ENCODE peak calls at places on chromosome X, in seven cellular contexts. One of them, this sample, is unnamed.

GRCh38 chrX:40109288-40110008 is 11.7 kb upstream of the BCOR start:
- DNase-seq in Panc1: no peak
- DNase-seq in thoracic aorta: no peak
- DNase-seq in stomach: peak; percentile 75
- DNase-seq in cardiac muscle cell: peak; percentile 72
- DNase-seq in OCI-LY7: peak; percentile 57
- DNase-seq in left ventricle myocardium inferior: peak; percentile 69
- DNase-seq in this sample: no peak

GRCh38 chrX:18047440-18047940 is 173.2 kb downstream of the BEND2 start:
- DNase-seq in Panc1: no peak
- DNase-seq in thoracic aorta: no peak
- DNase-seq in stomach: no peak
- DNase-seq in cardiac muscle cell: no peak
- DNase-seq in OCI-LY7: no peak
- DNase-seq in left ventricle myocardium inferior: no peak
- DNase-seq in this sample: no peak

GRCh38 chrX:131778269-131779218 is 234.7 kb downstream of the OR13H1 start:
- DNase-seq in Panc1: no peak
- DNase-seq in thoracic aorta: no peak
- DNase-seq in stomach: peak; percentile 77
- DNase-seq in cardiac muscle cell: no peak
- DNase-seq in OCI-LY7: no peak
- DNase-seq in left ventricle myocardium inferior: no peak
- DNase-seq in this sample: no peak

GRCh38 chrX:96906741-96907140 is 23.0 kb downstream of the RPA4 start:
- DNase-seq in Panc1: no peak
- DNase-seq in thoracic aorta: no peak
- DNase-seq in stomach: no peak
- DNase-seq in cardiac muscle cell: no peak
- DNase-seq in OCI-LY7: no peak
- DNase-seq in left ventricle myocardium inferior: no peak
- DNase-seq in this sample: no peak

GRCh38 chrX:67574696-67575095 is 30.9 kb downstream of the AR start:
- DNase-seq in Panc1: no peak
- DNase-seq in thoracic aorta: no peak
- DNase-seq in stomach: no peak
- DNase-seq in cardiac muscle cell: no peak
- DNase-seq in OCI-LY7: no peak
- DNase-seq in left ventricle myocardium inferior: no peak
- DNase-seq in this sample: no peak

GRCh38 chrX:154779261-154779660 is 16.6 kb downstream of the DKC1 start:
- DNase-seq in Panc1: no peak
- DNase-seq in thoracic aorta: no peak
- DNase-seq in stomach: no peak
- DNase-seq in cardiac muscle cell: no peak
- DNase-seq in OCI-LY7: no peak
- DNase-seq in left ventricle myocardium inferior: no peak
- DNase-seq in this sample: no peak

GRCh38 chrX:20884565-20884964 is 489.7 kb upstream of the CNKSR2 start:
- DNase-seq in Panc1: no peak
- DNase-seq in thoracic aorta: no peak
- DNase-seq in stomach: no peak
- DNase-seq in cardiac muscle cell: no peak
- DNase-seq in OCI-LY7: no peak
- DNase-seq in left ventricle myocardium inferior: no peak
- DNase-seq in this sample: no peak

GRCh38 chrX:22526339-22526738 is 253.6 kb downstream of the CBLL2 start:
- DNase-seq in Panc1: peak; percentile 8
- DNase-seq in thoracic aorta: no peak
- DNase-seq in stomach: no peak
- DNase-seq in cardiac muscle cell: no peak
- DNase-seq in OCI-LY7: no peak
- DNase-seq in left ventricle myocardium inferior: no peak
- DNase-seq in this sample: peak; percentile 83

GRCh38 chrX:132184871-132185270 is 34.4 kb downstream of the RAP2C start:
- DNase-seq in Panc1: no peak
- DNase-seq in thoracic aorta: no peak
- DNase-seq in stomach: no peak
- DNase-seq in cardiac muscle cell: no peak
- DNase-seq in OCI-LY7: no peak
- DNase-seq in left ventricle myocardium inferior: no peak
- DNase-seq in this sample: no peak

GRCh38 chrX:114985967-114986592 is 31.3 kb downstream of the IL13RA2 start:
- DNase-seq in Panc1: no peak
- DNase-seq in thoracic aorta: no peak
- DNase-seq in stomach: no peak
- DNase-seq in cardiac muscle cell: no peak
- DNase-seq in OCI-LY7: no peak
- DNase-seq in left ventricle myocardium inferior: no peak
- DNase-seq in this sample: no peak

GRCh38 chrX:105462191-105462590 is 241.7 kb upstream of the TEX13A start:
- DNase-seq in Panc1: no peak
- DNase-seq in thoracic aorta: no peak
- DNase-seq in stomach: no peak
- DNase-seq in cardiac muscle cell: no peak
- DNase-seq in OCI-LY7: no peak
- DNase-seq in left ventricle myocardium inferior: no peak
- DNase-seq in this sample: no peak

GRCh38 chrX:44922980-44923379 is 50.0 kb downstream of the KDM6A start:
- DNase-seq in Panc1: no peak
- DNase-seq in thoracic aorta: no peak
- DNase-seq in stomach: no peak
- DNase-seq in cardiac muscle cell: no peak
- DNase-seq in OCI-LY7: no peak
- DNase-seq in left ventricle myocardium inferior: no peak
- DNase-seq in this sample: no peak

GRCh38 chrX:39730671-39731389 is 366.9 kb downstream of the BCOR start:
- DNase-seq in Panc1: no peak
- DNase-seq in thoracic aorta: peak; percentile 50
- DNase-seq in stomach: peak; percentile 69
- DNase-seq in cardiac muscle cell: peak; percentile 71
- DNase-seq in OCI-LY7: peak; percentile 65
- DNase-seq in left ventricle myocardium inferior: peak; percentile 69
- DNase-seq in this sample: no peak

GRCh38 chrX:80751456-80751855 is 58.2 kb downstream of the BRWD3 start:
- DNase-seq in Panc1: no peak
- DNase-seq in thoracic aorta: no peak
- DNase-seq in stomach: no peak
- DNase-seq in cardiac muscle cell: no peak
- DNase-seq in OCI-LY7: no peak
- DNase-seq in left ventricle myocardium inferior: no peak
- DNase-seq in this sample: no peak

GRCh38 chrX:2351999-2352995 is 148.5 kb downstream of the DHRSX start:
- DNase-seq in Panc1: peak; percentile 13
- DNase-seq in thoracic aorta: no peak
- DNase-seq in stomach: no peak
- DNase-seq in cardiac muscle cell: no peak
- DNase-seq in OCI-LY7: no peak
- DNase-seq in left ventricle myocardium inferior: no peak
- DNase-seq in this sample: no peak

GRCh38 chrX:70139736-70140135 is 6.5 kb downstream of the IGBP1 start:
- DNase-seq in Panc1: no peak
- DNase-seq in thoracic aorta: no peak
- DNase-seq in stomach: no peak
- DNase-seq in cardiac muscle cell: no peak
- DNase-seq in OCI-LY7: no peak
- DNase-seq in left ventricle myocardium inferior: no peak
- DNase-seq in this sample: no peak

GRCh38 chrX:6067600-6067999 is 161.1 kb downstream of the NLGN4X start:
- DNase-seq in Panc1: no peak
- DNase-seq in thoracic aorta: no peak
- DNase-seq in stomach: no peak
- DNase-seq in cardiac muscle cell: no peak
- DNase-seq in OCI-LY7: no peak
- DNase-seq in left ventricle myocardium inferior: no peak
- DNase-seq in this sample: no peak

GRCh38 chrX:153438522-153438921 is 7.3 kb downstream of the TREX2 start:
- DNase-seq in Panc1: no peak
- DNase-seq in thoracic aorta: no peak
- DNase-seq in stomach: no peak
- DNase-seq in cardiac muscle cell: peak; percentile 43
- DNase-seq in OCI-LY7: peak; percentile 48
- DNase-seq in left ventricle myocardium inferior: no peak
- DNase-seq in this sample: no peak

GRCh38 chrX:133697656-133698055 is 282.4 kb upstream of the GPC4 start:
- DNase-seq in Panc1: no peak
- DNase-seq in thoracic aorta: no peak
- DNase-seq in stomach: no peak
- DNase-seq in cardiac muscle cell: no peak
- DNase-seq in OCI-LY7: no peak
- DNase-seq in left ventricle myocardium inferior: no peak
- DNase-seq in this sample: no peak

GRCh38 chrX:45758319-45758718 is 557.6 kb upstream of the DIPK2B start:
- DNase-seq in Panc1: no peak
- DNase-seq in thoracic aorta: no peak
- DNase-seq in stomach: no peak
- DNase-seq in cardiac muscle cell: no peak
- DNase-seq in OCI-LY7: no peak
- DNase-seq in left ventricle myocardium inferior: no peak
- DNase-seq in this sample: no peak

GRCh38 chrX:28124416-28124815 is 143.2 kb upstream of the DCAF8L1 start:
- DNase-seq in Panc1: no peak
- DNase-seq in thoracic aorta: no peak
- DNase-seq in stomach: no peak
- DNase-seq in cardiac muscle cell: no peak
- DNase-seq in OCI-LY7: no peak
- DNase-seq in left ventricle myocardium inferior: no peak
- DNase-seq in this sample: no peak

GRCh38 chrX:45596190-45596808 is 395.6 kb upstream of the DIPK2B start:
- DNase-seq in Panc1: no peak
- DNase-seq in thoracic aorta: no peak
- DNase-seq in stomach: no peak
- DNase-seq in cardiac muscle cell: no peak
- DNase-seq in OCI-LY7: no peak
- DNase-seq in left ventricle myocardium inferior: no peak
- DNase-seq in this sample: no peak

GRCh38 chrX:22141061-22141460 is 108.9 kb downstream of the PHEX start:
- DNase-seq in Panc1: no peak
- DNase-seq in thoracic aorta: no peak
- DNase-seq in stomach: no peak
- DNase-seq in cardiac muscle cell: no peak
- DNase-seq in OCI-LY7: no peak
- DNase-seq in left ventricle myocardium inferior: no peak
- DNase-seq in this sample: no peak

GRCh38 chrX:20361081-20361889 is 94.6 kb upstream of the RPS6KA3 start:
- DNase-seq in Panc1: no peak
- DNase-seq in thoracic aorta: no peak
- DNase-seq in stomach: no peak
- DNase-seq in cardiac muscle cell: no peak
- DNase-seq in OCI-LY7: no peak
- DNase-seq in left ventricle myocardium inferior: peak; percentile 21
- DNase-seq in this sample: no peak

GRCh38 chrX:42978655-42979379 is 200.9 kb upstream of the PPP1R2C start:
- DNase-seq in Panc1: no peak
- DNase-seq in thoracic aorta: no peak
- DNase-seq in stomach: no peak
- DNase-seq in cardiac muscle cell: no peak
- DNase-seq in OCI-LY7: no peak
- DNase-seq in left ventricle myocardium inferior: no peak
- DNase-seq in this sample: no peak

GRCh38 chrX:10749113-10749512 is 128.7 kb upstream of the MID1 start:
- DNase-seq in Panc1: no peak
- DNase-seq in thoracic aorta: no peak
- DNase-seq in stomach: no peak
- DNase-seq in cardiac muscle cell: no peak
- DNase-seq in OCI-LY7: no peak
- DNase-seq in left ventricle myocardium inferior: no peak
- DNase-seq in this sample: no peak
- H3K27ac ChIP-seq in Panc1: no peak overlapping the region
- H3K27ac ChIP-seq in thoracic aorta: no peak overlapping the region
- H3K27ac ChIP-seq in stomach: no peak overlapping the region
- H3K27ac ChIP-seq in cardiac muscle cell: no peak overlapping the region
- H3K27ac ChIP-seq in OCI-LY7: no peak overlapping the region
- H3K27ac ChIP-seq in left ventricle myocardium inferior: no peak overlapping the region
- H3K27ac ChIP-seq in this sample: no peak overlapping the region

GRCh38 chrX:150476183-150476699 is 92.2 kb upstream of the MTM1 start:
- DNase-seq in Panc1: no peak
- DNase-seq in thoracic aorta: no peak
- DNase-seq in stomach: no peak
- DNase-seq in cardiac muscle cell: no peak
- DNase-seq in OCI-LY7: no peak
- DNase-seq in left ventricle myocardium inferior: no peak
- DNase-seq in this sample: no peak
- H3K27ac ChIP-seq in Panc1: no peak overlapping the region
- H3K27ac ChIP-seq in thoracic aorta: no peak overlapping the region
- H3K27ac ChIP-seq in stomach: no peak overlapping the region
- H3K27ac ChIP-seq in cardiac muscle cell: no peak overlapping the region
- H3K27ac ChIP-seq in OCI-LY7: no peak overlapping the region
- H3K27ac ChIP-seq in left ventricle myocardium inferior: no peak overlapping the region
- H3K27ac ChIP-seq in this sample: no peak overlapping the region

DNA sequence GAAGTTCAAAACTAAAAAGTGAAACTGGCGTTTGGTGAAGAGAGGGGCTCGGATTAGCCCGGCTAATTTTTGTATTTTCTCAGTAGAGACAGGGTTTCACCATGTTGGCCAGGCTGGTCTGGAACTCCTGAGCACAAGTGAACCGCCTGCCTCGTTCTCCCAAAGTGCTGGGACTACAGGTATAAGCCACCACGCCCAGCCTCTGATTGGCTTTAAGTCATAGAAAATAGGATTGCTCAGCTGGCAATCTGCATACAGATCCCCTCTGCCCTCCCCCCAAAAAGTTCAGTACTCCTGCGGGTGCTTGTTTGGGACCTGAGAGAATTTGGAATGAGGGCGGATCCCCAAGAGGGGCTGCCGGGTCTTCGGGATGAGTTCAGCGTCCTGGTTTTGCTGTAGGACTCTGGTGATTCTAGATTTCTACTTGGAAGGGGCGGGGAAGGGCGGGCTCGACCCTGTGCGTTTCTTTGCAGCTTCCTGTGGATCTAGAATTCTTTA is 537 bp upstream of the PRKX start:
- DNase-seq in Panc1: no peak
- DNase-seq in thoracic aorta: no peak
- DNase-seq in stomach: no peak
- DNase-seq in cardiac muscle cell: no peak
- DNase-seq in OCI-LY7: no peak
- DNase-seq in left ventricle myocardium inferior: no peak
- DNase-seq in this sample: no peak
- H3K27ac ChIP-seq in Panc1: no peak overlapping the region
- H3K27ac ChIP-seq in thoracic aorta: peak overlapping the region; percentile 49
- H3K27ac ChIP-seq in stomach: peak overlapping the region; percentile 57
- H3K27ac ChIP-seq in cardiac muscle cell: no peak overlapping the region
- H3K27ac ChIP-seq in OCI-LY7: peak overlapping the region; percentile 46
- H3K27ac ChIP-seq in left ventricle myocardium inferior: peak overlapping the region; percentile 84
- H3K27ac ChIP-seq in this sample: peak overlapping the region; percentile 34

DNA sequence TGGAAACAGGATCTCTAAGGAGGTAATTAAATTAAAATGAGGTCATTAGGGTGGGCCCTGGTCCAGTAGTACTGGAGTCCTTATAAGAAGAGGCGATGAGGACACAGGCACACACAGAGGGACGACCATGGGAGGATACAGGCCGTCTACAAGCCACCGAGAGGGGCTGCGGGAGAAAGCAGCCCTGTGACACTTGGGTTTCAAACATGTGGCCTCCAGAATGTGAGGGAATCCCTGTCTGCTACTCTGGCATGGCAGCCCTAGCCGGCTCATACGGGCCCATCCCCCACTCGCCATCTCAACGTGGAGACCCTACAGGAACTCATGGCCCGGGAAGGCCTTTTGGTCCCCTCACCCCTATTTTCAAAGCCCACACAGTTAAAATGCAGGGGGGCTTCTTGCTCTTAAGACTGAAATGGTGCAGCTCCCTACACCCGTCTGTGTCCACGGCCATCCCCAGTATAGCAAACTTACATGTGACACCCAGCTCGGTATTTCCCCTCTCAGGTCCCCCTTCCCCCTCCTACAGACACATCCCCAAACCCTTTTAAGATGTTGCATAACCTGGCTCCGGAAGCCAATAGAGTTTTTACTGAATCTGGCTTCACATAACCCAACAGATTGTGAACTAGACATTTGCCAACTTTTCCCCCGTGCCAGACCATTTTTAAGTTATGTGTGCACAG is 124.1 kb upstream of the TBL1X start:
- DNase-seq in Panc1: no peak
- DNase-seq in thoracic aorta: no peak
- DNase-seq in stomach: peak; percentile 27
- DNase-seq in cardiac muscle cell: no peak
- DNase-seq in OCI-LY7: peak; percentile 26
- DNase-seq in left ventricle myocardium inferior: peak; percentile 20
- DNase-seq in this sample: no peak
- H3K27ac ChIP-seq in Panc1: no peak overlapping the region
- H3K27ac ChIP-seq in thoracic aorta: peak overlapping the region; percentile 89
- H3K27ac ChIP-seq in stomach: peak overlapping the region; percentile 81
- H3K27ac ChIP-seq in cardiac muscle cell: peak overlapping the region; percentile 76
- H3K27ac ChIP-seq in OCI-LY7: peak overlapping the region; percentile 81
- H3K27ac ChIP-seq in left ventricle myocardium inferior: peak overlapping the region; percentile 80
- H3K27ac ChIP-seq in this sample: no peak overlapping the region